ENCODE peak calls at places on chromosomes 11 and 22, in five cellular contexts. B is GM12865, T is astrocyte of the cerebellum, Y is IMR-90, V is lower lobe of right lung. S is an unnamed sample.
A peak's percentile ranks its signal among the peaks of the same experiment; 100 is the strongest.

GRCh38 chr11:8800498-8801110 is 110.4 kb upstream of the AKIP1 start:
- DNase-seq in Y (no peak), V (no peak), T (no peak), B (no peak), S (no peak)

GRCh38 chr11:120344302-120345004 is 8.2 kb downstream of the ARHGEF12 start:
- DNase-seq in Y (peak; percentile 43), B (peak; percentile 89), V (no peak), T (no peak), S (peak; percentile 99)

GRCh38 chr11:8707541-8708270 is 25.1 kb downstream of the RPL27A start:
- DNase-seq in V (no peak), B (no peak), T (peak; percentile 54), Y (no peak), S (no peak)

GRCh38 chr11:120280566-120281160 is 40.7 kb downstream of the POU2F3 start:
- DNase-seq in B (no peak), Y (no peak), V (no peak), T (no peak), S (no peak)

GRCh38 chr11:114059278-114059983 is at the start of gene ZBTB16:
- DNase-seq in Y (no peak), T (peak; percentile 44), V (peak; percentile 91), B (no peak), S (no peak)

GRCh38 chr22:31977939-31978338 is 33.6 kb downstream of the YWHAH start:
- DNase-seq in Y (no peak), T (no peak), B (no peak), V (no peak), S (no peak)

GRCh38 chr11:109644158-109644557 is 222.2 kb downstream of the C11orf87 start:
- DNase-seq in T (peak; percentile 27), B (no peak), Y (no peak), V (no peak), S (no peak)

GRCh38 chr11:74443071-74443864 is 24.1 kb downstream of the KCNE3 start:
- DNase-seq in B (no peak), Y (peak; percentile 11), T (peak; percentile 33), V (no peak), S (no peak)

GRCh38 chr11:129854229-129854805 is 38.7 kb downstream of the TMEM45B start:
- DNase-seq in Y (no peak), V (no peak), T (no peak), B (no peak), S (no peak)

GRCh38 chr11:31509017-31509411 is 408 bp downstream of the IMMP1L start:
- DNase-seq in V (no peak), T (no peak), Y (no peak), B (peak; percentile 14), S (peak; percentile 19)

GRCh38 chr11:86696451-86696850 is 24.0 kb upstream of the ME3 start:
- DNase-seq in Y (no peak), T (no peak), V (no peak), B (no peak), S (no peak)

GRCh38 chr11:94194712-94195111 is 66.1 kb downstream of the PANX1 start:
- DNase-seq in Y (no peak), T (no peak), V (no peak), B (no peak), S (no peak)

GRCh38 chr11:134579709-134580634 is 167.9 kb upstream of the B3GAT1 start:
- DNase-seq in T (no peak), B (no peak), Y (no peak), V (no peak), S (peak; percentile 39)

GRCh38 chr11:116037851-116038250 is 533.6 kb upstream of the CADM1 start:
- DNase-seq in Y (no peak), T (peak; percentile 37), V (no peak), B (no peak), S (no peak)

GRCh38 chr22:49547751-49548239 is 279.9 kb downstream of the BRD1 start:
- DNase-seq in B (no peak), V (peak; percentile 36), T (no peak), Y (no peak), S (no peak)

GRCh38 chr11:27770576-27770975 is 70.3 kb upstream of the BDNF start:
- DNase-seq in V (no peak), Y (no peak), B (no peak), T (no peak), S (no peak)

GRCh38 chr11:8671242-8671641 is 11.2 kb downstream of the TRIM66 start:
- DNase-seq in Y (peak; percentile 97), V (no peak), T (peak; percentile 95), B (no peak), S (no peak)

GRCh38 chr11:132623496-132623895 is 908.8 kb downstream of the OPCML start:
- DNase-seq in T (no peak), B (no peak), Y (no peak), V (no peak), S (no peak)

GRCh38 chr11:73330569-73331093 is 22.6 kb downstream of the ARHGEF17 start:
- DNase-seq in B (no peak), V (no peak), Y (peak; percentile 61), T (no peak), S (no peak)

GRCh38 chr11:93773601-93774200 is 10.4 kb upstream of the MED17 start:
- DNase-seq in B (no peak), T (no peak), V (no peak), Y (no peak), S (no peak)

GRCh38 chr11:573146-573759 is 3.0 kb upstream of the PHRF1 start:
- DNase-seq in Y (no peak), V (no peak), B (no peak), T (no peak), S (no peak)

GRCh38 chr22:41540365-41540764 is 3.9 kb downstream of the POLR3H start:
- DNase-seq in Y (no peak), V (no peak), T (no peak), B (no peak), S (no peak)

GRCh38 chr11:131165036-131165435 is 205.4 kb upstream of the NTM start:
- DNase-seq in T (no peak), B (no peak), V (no peak), Y (no peak), S (no peak)

GRCh38 chr11:134439181-134439580 is 27.1 kb upstream of the B3GAT1 start:
- DNase-seq in T (no peak), Y (no peak), V (no peak), B (no peak), S (no peak)

GRCh38 chr11:19767691-19768151 is 55.1 kb downstream of the NAV2 start:
- DNase-seq in Y (no peak), B (no peak), T (no peak), V (no peak), S (no peak)

GRCh38 chr11:32729976-32730375 is 64.5 kb downstream of the CCDC73 start:
- DNase-seq in V (no peak), B (no peak), Y (no peak), T (peak; percentile 39), S (no peak)

DNA sequence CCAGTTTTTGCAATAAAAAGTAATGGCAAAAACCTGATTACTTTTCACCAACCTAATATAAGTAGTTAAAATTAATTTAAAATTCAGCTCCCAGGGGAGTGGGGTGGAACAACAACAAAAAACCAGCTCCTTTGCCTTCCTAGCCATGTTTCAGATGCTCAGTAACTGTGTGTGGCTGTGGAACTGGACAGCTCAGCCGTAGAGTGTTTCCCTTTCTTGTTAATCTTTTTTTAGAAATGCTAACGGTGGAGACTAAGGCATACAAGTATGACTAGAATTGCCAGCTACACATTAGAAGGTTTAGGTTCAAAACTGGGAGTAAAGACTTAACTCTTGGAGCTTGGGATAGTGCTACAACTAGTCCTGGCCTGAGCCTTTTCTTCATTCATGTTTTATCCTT is 45.0 kb downstream of the PPP6R3 start:
- DNase-seq in B (no peak), T (no peak), Y (peak; percentile 42), V (no peak), S (no peak)
- H3K4me3 ChIP-seq in B (no peak overlapping the region), T (no peak overlapping the region), Y (no peak overlapping the region), V (no peak overlapping the region), S (no peak overlapping the region)

GRCh38 chr11:46351148-46351547 is 3.9 kb downstream of the DGKZ start:
- DNase-seq in B (no peak), V (no peak), T (no peak), Y (no peak), S (no peak)
- H3K4me3 ChIP-seq in B (no peak overlapping the region), V (no peak overlapping the region), T (no peak overlapping the region), Y (no peak overlapping the region), S (no peak overlapping the region)

GRCh38 chr11:69287968-69288882 is 5.7 kb upstream of the MYEOV start:
- DNase-seq in Y (no peak), T (no peak), B (no peak), V (peak; percentile 83), S (no peak)
- H3K4me3 ChIP-seq in Y (no peak overlapping the region), T (no peak overlapping the region), B (no peak overlapping the region), V (peak overlapping the region; percentile 2), S (no peak overlapping the region)

GRCh38 chr11:65868907-65869306 is 3.7 kb downstream of the EFEMP2 start:
- DNase-seq in B (no peak), V (no peak), T (no peak), Y (no peak), S (no peak)

GRCh38 chr11:65867284-65868071 is 5.1 kb downstream of the EFEMP2 start:
- DNase-seq in V (peak; percentile 45), B (no peak), Y (no peak), T (no peak), S (no peak)

GRCh38 chr11:65869643-65870306 is 2.8 kb downstream of the EFEMP2 start:
- DNase-seq in Y (no peak), T (no peak), B (no peak), V (peak; percentile 45), S (no peak)

GRCh38 chr11:65866524-65867283 is 5.9 kb downstream of the EFEMP2 start:
- DNase-seq in B (no peak), Y (no peak), V (peak; percentile 45), T (no peak), S (no peak)

GRCh38 chr11:65868076-65868667 is 4.4 kb downstream of the EFEMP2 start:
- DNase-seq in Y (no peak), V (peak; percentile 47), B (peak; percentile 39), T (no peak), S (no peak)
- H3K4me3 ChIP-seq in Y (no peak overlapping the region), V (no peak overlapping the region), B (no peak overlapping the region), T (no peak overlapping the region), S (no peak overlapping the region)

GRCh38 chr11:65571420-65571819 is 918 bp upstream of the FAM89B start:
- DNase-seq in Y (no peak), B (no peak), V (no peak), T (no peak), S (no peak)
- H3K4me3 ChIP-seq in Y (no peak overlapping the region), B (peak overlapping the region; percentile 91), V (peak overlapping the region; percentile 81), T (peak overlapping the region; percentile 91), S (peak overlapping the region; percentile 94)

GRCh38 chr11:111205622-111206385 is 39.7 kb upstream of the POU2AF2 start:
- DNase-seq in V (no peak), Y (no peak), T (no peak), B (no peak), S (no peak)
- H3K4me3 ChIP-seq in V (no peak overlapping the region), Y (no peak overlapping the region), T (no peak overlapping the region), B (no peak overlapping the region), S (no peak overlapping the region)

DNA sequence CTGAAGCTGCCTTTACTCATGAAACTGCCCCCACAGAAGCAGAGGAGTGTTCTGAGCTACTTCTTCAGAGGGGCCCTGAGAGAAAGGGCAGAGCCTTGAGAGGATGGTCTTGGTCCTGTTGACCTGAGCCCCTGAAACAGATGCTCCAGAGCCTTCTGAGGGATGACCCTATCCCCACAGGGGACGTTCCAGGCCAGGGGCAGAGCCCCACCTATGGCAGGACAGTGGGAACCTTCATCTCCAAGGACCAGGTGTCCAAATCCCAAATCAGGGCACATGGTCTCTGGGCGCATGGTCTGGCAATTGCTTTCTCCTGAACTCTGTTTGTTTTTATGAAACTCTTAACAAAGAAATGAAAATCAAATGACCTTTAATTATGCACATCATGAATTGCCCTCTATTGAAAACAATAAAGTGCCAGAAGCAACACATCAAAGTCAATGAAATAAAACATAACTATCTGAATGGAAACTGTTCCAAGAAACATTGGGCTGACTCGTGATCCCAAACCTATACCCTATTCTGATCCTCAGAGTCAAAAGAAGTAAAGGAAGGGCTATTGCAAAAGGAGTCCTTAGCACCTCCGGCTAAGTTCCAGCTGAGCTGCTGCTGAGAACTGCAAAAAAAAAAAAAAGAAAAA is 486 bp upstream of the TMPRSS13 start:
- DNase-seq in Y (no peak), T (no peak), B (no peak), V (peak; percentile 33), S (no peak)
- H3K4me3 ChIP-seq in Y (no peak overlapping the region), T (no peak overlapping the region), B (no peak overlapping the region), V (no peak overlapping the region), S (no peak overlapping the region)

S was measured in Jurkat, Clone E6-1.